ENCODE peak calls at places on chromosome 19, in four cellular contexts. One of them, this sample, is unnamed.

GRCh38 chr19:12995596-12996541 is 594 bp downstream of the NFIX start:
- DNase-seq in M059J: peak; percentile 35
- DNase-seq in right cardiac atrium: peak; percentile 81
- DNase-seq in HCEC 1CT: peak; percentile 24
- DNase-seq in this sample: peak; percentile 48

GRCh38 chr19:47495478-47496372 is 11.7 kb upstream of the KPTN start:
- DNase-seq in right cardiac atrium: peak; percentile 33
- DNase-seq in HCEC 1CT: no peak
- DNase-seq in M059J: no peak
- DNase-seq in this sample: no peak

GRCh38 chr19:944663-945241 is 18.9 kb downstream of the ARID3A start:
- DNase-seq in right cardiac atrium: peak; percentile 61
- DNase-seq in HCEC 1CT: no peak
- DNase-seq in M059J: no peak
- DNase-seq in this sample: no peak

GRCh38 chr19:50455992-50456391 is 20.3 kb upstream of the EMC10 start:
- DNase-seq in HCEC 1CT: no peak
- DNase-seq in M059J: no peak
- DNase-seq in right cardiac atrium: no peak
- DNase-seq in this sample: no peak

GRCh38 chr19:40663712-40664692 is 26.4 kb downstream of the NUMBL start:
- DNase-seq in M059J: peak; percentile 46
- DNase-seq in right cardiac atrium: no peak
- DNase-seq in HCEC 1CT: peak; percentile 35
- DNase-seq in this sample: peak; percentile 14

GRCh38 chr19:3987619-3988371 is 2.5 kb upstream of the EEF2 start:
- DNase-seq in M059J: peak; percentile 82
- DNase-seq in right cardiac atrium: peak; percentile 96
- DNase-seq in HCEC 1CT: peak; percentile 59
- DNase-seq in this sample: peak; percentile 65

GRCh38 chr19:39408392-39409206 is 2.0 kb downstream of the ZFP36 start:
- DNase-seq in right cardiac atrium: peak; percentile 69
- DNase-seq in HCEC 1CT: peak; percentile 66
- DNase-seq in M059J: peak; percentile 66
- DNase-seq in this sample: peak; percentile 53

GRCh38 chr19:45972081-45972943 is 1.4 kb downstream of the NOVA2 start:
- DNase-seq in M059J: no peak
- DNase-seq in HCEC 1CT: no peak
- DNase-seq in right cardiac atrium: no peak
- DNase-seq in this sample: no peak

GRCh38 chr19:20662421-20663105 is 1.2 kb upstream of the ZNF626 start:
- DNase-seq in right cardiac atrium: peak; percentile 52
- DNase-seq in HCEC 1CT: no peak
- DNase-seq in M059J: no peak
- DNase-seq in this sample: no peak

GRCh38 chr19:29690842-29691241 is 24.2 kb downstream of the C19orf12 start:
- DNase-seq in M059J: peak; percentile 67
- DNase-seq in right cardiac atrium: no peak
- DNase-seq in HCEC 1CT: peak; percentile 44
- DNase-seq in this sample: peak; percentile 43

GRCh38 chr19:4602173-4602788 is 37.0 kb upstream of the TNFAIP8L1 start:
- DNase-seq in HCEC 1CT: no peak
- DNase-seq in right cardiac atrium: no peak
- DNase-seq in M059J: no peak
- DNase-seq in this sample: no peak

GRCh38 chr19:53467503-53468262 is at the start of gene ZNF813:
- DNase-seq in M059J: peak; percentile 77
- DNase-seq in right cardiac atrium: peak; percentile 99
- DNase-seq in HCEC 1CT: peak; percentile 39
- DNase-seq in this sample: peak; percentile 63

GRCh38 chr19:10643968-10644290 is 10.2 kb upstream of the ILF3 start:
- DNase-seq in right cardiac atrium: no peak
- DNase-seq in M059J: no peak
- DNase-seq in HCEC 1CT: no peak
- DNase-seq in this sample: no peak

GRCh38 chr19:58059003-58059671 is at the start of gene ZNF135:
- DNase-seq in M059J: peak; percentile 84
- DNase-seq in HCEC 1CT: no peak
- DNase-seq in right cardiac atrium: peak; percentile 97
- DNase-seq in this sample: no peak

GRCh38 chr19:47407417-47407774 is 11.9 kb downstream of the MEIS3 start:
- DNase-seq in HCEC 1CT: no peak
- DNase-seq in right cardiac atrium: no peak
- DNase-seq in M059J: no peak
- DNase-seq in this sample: no peak

GRCh38 chr19:2888739-2889224 is 11.9 kb upstream of the ZNF57 start:
- DNase-seq in right cardiac atrium: peak; percentile 74
- DNase-seq in M059J: no peak
- DNase-seq in HCEC 1CT: no peak
- DNase-seq in this sample: no peak

GRCh38 chr19:14450168-14450874 is 17.2 kb downstream of the PKN1 start:
- DNase-seq in M059J: peak; percentile 27
- DNase-seq in right cardiac atrium: peak; percentile 75
- DNase-seq in HCEC 1CT: peak; percentile 28
- DNase-seq in this sample: peak; percentile 17

GRCh38 chr19:45078390-45079062 is 534 bp upstream of the GEMIN7 start:
- DNase-seq in right cardiac atrium: no peak
- DNase-seq in HCEC 1CT: no peak
- DNase-seq in M059J: no peak
- DNase-seq in this sample: no peak

GRCh38 chr19:38037151-38037611 is 130.2 kb downstream of the SIPA1L3 start:
- DNase-seq in HCEC 1CT: no peak
- DNase-seq in right cardiac atrium: no peak
- DNase-seq in M059J: no peak
- DNase-seq in this sample: no peak

GRCh38 chr19:40511487-40511886 is 44.7 kb downstream of the SPTBN4 start:
- DNase-seq in HCEC 1CT: no peak
- DNase-seq in right cardiac atrium: no peak
- DNase-seq in M059J: no peak
- DNase-seq in this sample: no peak

GRCh38 chr19:14471436-14472187 is 3.5 kb downstream of the PTGER1 start:
- DNase-seq in HCEC 1CT: no peak
- DNase-seq in right cardiac atrium: peak; percentile 72
- DNase-seq in M059J: no peak
- DNase-seq in this sample: no peak

GRCh38 chr19:35879770-35880317 is 11.5 kb downstream of the APLP1 start:
- DNase-seq in HCEC 1CT: peak; percentile 90
- DNase-seq in M059J: peak; percentile 90
- DNase-seq in right cardiac atrium: peak; percentile 97
- DNase-seq in this sample: peak; percentile 92

GRCh38 chr19:8893419-8893818 is 61.2 kb downstream of the MBD3L1 start:
- DNase-seq in HCEC 1CT: no peak
- DNase-seq in right cardiac atrium: no peak
- DNase-seq in M059J: no peak
- DNase-seq in this sample: no peak